ENCODE peak calls at places on chromosomes 5 and 9, in seven cellular contexts. P is stimulated activated CD4-positive, alpha-beta T cell treated with anti-CD3 and anti-CD28 coated beads, Interleukin-2, amount 100 ng/mL, for 24 hours; H is endothelial cell; Y is Peyer's patch; J is iris pigment epithelial cell; F is fibroblast of pulmonary artery; V is AG04450. K is an unnamed sample.

GRCh38 chr9:2816476-2817141 is 27.3 kb downstream of the PUM3 start:
- DNase-seq in J (peak; percentile 96), V (peak; percentile 89), H (no peak), Y (no peak), F (peak; percentile 87), P (no peak), K (no peak)

GRCh38 chr9:93597142-93597706 is 20.8 kb downstream of the PHF2 start:
- DNase-seq in H (no peak), F (no peak), P (no peak), Y (peak; percentile 24), J (no peak), V (no peak), K (no peak)

GRCh38 chr9:7536310-7536939 is 263.2 kb downstream of the DMAC1 start:
- DNase-seq in F (peak; percentile 73), J (peak; percentile 15), H (peak; percentile 52), V (peak; percentile 15), Y (peak; percentile 60), P (peak; percentile 43), K (peak; percentile 31)

GRCh38 chr5:143168877-143169810 is 234.3 kb downstream of the NR3C1 start:
- DNase-seq in V (no peak), Y (no peak), J (no peak), F (no peak), H (no peak), P (no peak), K (no peak)

GRCh38 chr5:135210286-135211055 is 176.4 kb upstream of the PITX1 start:
- DNase-seq in J (peak; percentile 22), V (no peak), P (no peak), H (no peak), F (no peak), Y (peak; percentile 24), K (peak; percentile 84)

GRCh38 chr5:52783226-52783959 is 4.3 kb upstream of the ITGA1 start:
- DNase-seq in J (no peak), P (no peak), H (no peak), V (no peak), Y (peak; percentile 49), F (peak; percentile 45), K (no peak)

GRCh38 chr5:147169399-147169798 is 65.4 kb upstream of the STK32A start:
- DNase-seq in Y (peak; percentile 68), J (peak; percentile 23), V (no peak), P (no peak), F (peak; percentile 49), H (no peak), K (peak; percentile 32)

GRCh38 chr5:76718381-76718832 is 2.5 kb downstream of the F2R start:
- DNase-seq in P (no peak), F (peak; percentile 89), J (no peak), H (no peak), V (no peak), Y (no peak), K (no peak)

GRCh38 chr5:7869474-7870136 is 657 bp downstream of the MTRR start:
- DNase-seq in J (no peak), P (peak; percentile 53), F (peak; percentile 3), V (no peak), Y (peak; percentile 55), H (peak; percentile 26), K (no peak)

GRCh38 chr9:81125446-81126092 is 563.8 kb downstream of the TLE1 start:
- DNase-seq in P (no peak), J (peak; percentile 57), F (peak; percentile 45), H (no peak), Y (no peak), V (no peak), K (no peak)

GRCh38 chr5:159208508-159209437 is 580 bp downstream of the RNF145 start:
- DNase-seq in H (peak; percentile 38), V (no peak), Y (peak; percentile 66), J (peak; percentile 15), F (peak; percentile 46), P (peak; percentile 43), K (no peak)